ENCODE peak calls at places on chromosomes 2 and 18, in ten cellular contexts. One of them, this sample, is unnamed.
A peak's percentile ranks its signal among the peaks of the same experiment; 100 is the strongest.

GRCh38 chr2:16226942-16227664 is 286.8 kb downstream of the MYCN start:
- DNase-seq in aorta: no peak
- DNase-seq in small intestine: no peak
- DNase-seq in uterus: no peak
- DNase-seq in A673: peak; percentile 84
- DNase-seq in HCT116: no peak
- DNase-seq in suprapubic skin: no peak
- DNase-seq in SJSA1: no peak
- DNase-seq in stomach: no peak
- DNase-seq in body of pancreas: peak; percentile 5
- DNase-seq in this sample: no peak

GRCh38 chr2:233451950-233452349 is 97.7 kb downstream of the DGKD start:
- DNase-seq in aorta: no peak
- DNase-seq in small intestine: no peak
- DNase-seq in uterus: no peak
- DNase-seq in A673: no peak
- DNase-seq in HCT116: no peak
- DNase-seq in suprapubic skin: peak; percentile 11
- DNase-seq in SJSA1: no peak
- DNase-seq in stomach: no peak
- DNase-seq in body of pancreas: no peak
- DNase-seq in this sample: no peak

GRCh38 chr2:95315801-95316411 is 18.8 kb downstream of the KCNIP3 start:
- DNase-seq in aorta: peak; percentile 24
- DNase-seq in small intestine: no peak
- DNase-seq in uterus: no peak
- DNase-seq in A673: no peak
- DNase-seq in HCT116: no peak
- DNase-seq in suprapubic skin: no peak
- DNase-seq in SJSA1: no peak
- DNase-seq in stomach: no peak
- DNase-seq in body of pancreas: no peak
- DNase-seq in this sample: no peak

GRCh38 chr2:37599688-37600525 is 71.5 kb downstream of the CDC42EP3 start:
- DNase-seq in aorta: no peak
- DNase-seq in small intestine: peak; percentile 36
- DNase-seq in uterus: no peak
- DNase-seq in A673: no peak
- DNase-seq in HCT116: no peak
- DNase-seq in suprapubic skin: no peak
- DNase-seq in SJSA1: no peak
- DNase-seq in stomach: peak; percentile 48
- DNase-seq in body of pancreas: peak; percentile 49
- DNase-seq in this sample: no peak

GRCh38 chr2:177413703-177414102 is 21.1 kb downstream of the AGPS start:
- DNase-seq in aorta: no peak
- DNase-seq in small intestine: no peak
- DNase-seq in uterus: no peak
- DNase-seq in A673: no peak
- DNase-seq in HCT116: no peak
- DNase-seq in suprapubic skin: no peak
- DNase-seq in SJSA1: no peak
- DNase-seq in stomach: no peak
- DNase-seq in body of pancreas: no peak
- DNase-seq in this sample: no peak

GRCh38 chr2:55595536-55595935 is 21.9 kb downstream of the PPP4R3B start:
- DNase-seq in aorta: no peak
- DNase-seq in small intestine: no peak
- DNase-seq in uterus: no peak
- DNase-seq in A673: no peak
- DNase-seq in HCT116: no peak
- DNase-seq in suprapubic skin: no peak
- DNase-seq in SJSA1: no peak
- DNase-seq in stomach: no peak
- DNase-seq in body of pancreas: no peak
- DNase-seq in this sample: no peak

GRCh38 chr2:24708537-24709152 is 84.5 kb downstream of the PTRHD1 start:
- DNase-seq in aorta: no peak
- DNase-seq in small intestine: no peak
- DNase-seq in uterus: no peak
- DNase-seq in A673: no peak
- DNase-seq in HCT116: no peak
- DNase-seq in suprapubic skin: no peak
- DNase-seq in SJSA1: no peak
- DNase-seq in stomach: no peak
- DNase-seq in body of pancreas: no peak
- DNase-seq in this sample: no peak

GRCh38 chr18:45046226-45046625 is 365.5 kb downstream of the SETBP1 start:
- DNase-seq in aorta: no peak
- DNase-seq in small intestine: peak; percentile 57
- DNase-seq in uterus: no peak
- DNase-seq in A673: no peak
- DNase-seq in HCT116: no peak
- DNase-seq in suprapubic skin: no peak
- DNase-seq in SJSA1: no peak
- DNase-seq in stomach: no peak
- DNase-seq in body of pancreas: no peak
- DNase-seq in this sample: no peak

GRCh38 chr2:40043191-40043590 is 264.1 kb upstream of the THUMPD2 start:
- DNase-seq in aorta: no peak
- DNase-seq in small intestine: no peak
- DNase-seq in uterus: no peak
- DNase-seq in A673: no peak
- DNase-seq in HCT116: no peak
- DNase-seq in suprapubic skin: no peak
- DNase-seq in SJSA1: no peak
- DNase-seq in stomach: no peak
- DNase-seq in body of pancreas: no peak
- DNase-seq in this sample: no peak

GRCh38 chr18:10681581-10682367 is 155.9 kb downstream of the NAPG start:
- DNase-seq in aorta: no peak
- DNase-seq in small intestine: no peak
- DNase-seq in uterus: no peak
- DNase-seq in A673: no peak
- DNase-seq in HCT116: no peak
- DNase-seq in suprapubic skin: no peak
- DNase-seq in SJSA1: no peak
- DNase-seq in stomach: no peak
- DNase-seq in body of pancreas: no peak
- DNase-seq in this sample: no peak

GRCh38 chr2:17643031-17643615 is 102.6 kb downstream of the VSNL1 start:
- DNase-seq in aorta: peak; percentile 83
- DNase-seq in small intestine: peak; percentile 11
- DNase-seq in uterus: peak; percentile 55
- DNase-seq in A673: peak; percentile 76
- DNase-seq in HCT116: peak; percentile 78
- DNase-seq in suprapubic skin: no peak
- DNase-seq in SJSA1: peak; percentile 68
- DNase-seq in stomach: no peak
- DNase-seq in body of pancreas: peak; percentile 58
- DNase-seq in this sample: no peak

GRCh38 chr2:127145255-127145899 is 38.4 kb upstream of the BIN1 start:
- DNase-seq in aorta: no peak
- DNase-seq in small intestine: no peak
- DNase-seq in uterus: no peak
- DNase-seq in A673: no peak
- DNase-seq in HCT116: no peak
- DNase-seq in suprapubic skin: no peak
- DNase-seq in SJSA1: no peak
- DNase-seq in stomach: no peak
- DNase-seq in body of pancreas: no peak
- DNase-seq in this sample: no peak

GRCh38 chr2:8885449-8886196 is 48.2 kb upstream of the KIDINS220 start:
- DNase-seq in aorta: no peak
- DNase-seq in small intestine: no peak
- DNase-seq in uterus: no peak
- DNase-seq in A673: no peak
- DNase-seq in HCT116: no peak
- DNase-seq in suprapubic skin: no peak
- DNase-seq in SJSA1: no peak
- DNase-seq in stomach: no peak
- DNase-seq in body of pancreas: no peak
- DNase-seq in this sample: no peak

DNA sequence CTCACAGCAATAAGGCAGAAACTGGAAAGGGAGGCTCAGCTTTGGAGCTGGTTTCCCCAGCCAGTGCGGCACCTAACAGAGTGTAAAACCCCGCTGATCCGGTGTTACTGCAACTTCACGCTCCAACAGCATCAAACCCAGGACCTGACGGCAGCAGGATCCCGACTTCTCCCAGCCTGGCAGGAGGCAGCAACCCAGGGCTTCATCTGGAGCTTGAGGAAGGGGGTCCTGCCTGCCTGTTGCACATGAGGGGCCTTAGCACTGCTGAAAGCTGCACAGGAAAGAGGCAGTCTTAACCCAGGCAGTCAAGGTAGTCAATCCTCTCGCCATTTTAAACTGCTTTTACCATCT is 209.8 kb downstream of the MGAT5 start:
- DNase-seq in aorta: no peak
- DNase-seq in small intestine: no peak
- DNase-seq in uterus: no peak
- DNase-seq in A673: no peak
- DNase-seq in HCT116: no peak
- DNase-seq in suprapubic skin: no peak
- DNase-seq in SJSA1: no peak
- DNase-seq in stomach: no peak
- DNase-seq in body of pancreas: no peak
- DNase-seq in this sample: no peak
- H3K36me3 ChIP-seq in aorta: no peaks in the 10 kb centered on the region
- H3K36me3 ChIP-seq in small intestine: no peaks in the 10 kb centered on the region
- H3K36me3 ChIP-seq in uterus: no peaks in the 10 kb centered on the region
- H3K36me3 ChIP-seq in A673: no peaks in the 10 kb centered on the region
- H3K36me3 ChIP-seq in HCT116: no peaks in the 10 kb centered on the region
- H3K36me3 ChIP-seq in suprapubic skin: no peaks in the 10 kb centered on the region
- H3K36me3 ChIP-seq in SJSA1: no peaks in the 10 kb centered on the region
- H3K36me3 ChIP-seq in stomach: no peaks in the 10 kb centered on the region
- H3K36me3 ChIP-seq in body of pancreas: no peaks in the 10 kb centered on the region
- H3K36me3 ChIP-seq in this sample: no peaks in the 10 kb centered on the region

GRCh38 chr18:37335337-37335736 is 230.3 kb downstream of the CELF4 start:
- DNase-seq in aorta: no peak
- DNase-seq in small intestine: no peak
- DNase-seq in uterus: no peak
- DNase-seq in A673: no peak
- DNase-seq in HCT116: no peak
- DNase-seq in suprapubic skin: no peak
- DNase-seq in SJSA1: no peak
- DNase-seq in stomach: no peak
- DNase-seq in body of pancreas: no peak
- DNase-seq in this sample: no peak
- H3K27ac ChIP-seq in aorta: no peak overlapping the region
- H3K27ac ChIP-seq in small intestine: no peak overlapping the region
- H3K27ac ChIP-seq in uterus: no peak overlapping the region
- H3K27ac ChIP-seq in A673: no peak overlapping the region
- H3K27ac ChIP-seq in HCT116: no peak overlapping the region
- H3K27ac ChIP-seq in suprapubic skin: no peak overlapping the region
- H3K27ac ChIP-seq in SJSA1: no peak overlapping the region
- H3K27ac ChIP-seq in stomach: no peak overlapping the region
- H3K27ac ChIP-seq in body of pancreas: no peak overlapping the region
- H3K27ac ChIP-seq in this sample: no peak overlapping the region

GRCh38 chr2:239150125-239151011 is 250.5 kb downstream of the HDAC4 start:
- DNase-seq in aorta: peak; percentile 12
- DNase-seq in small intestine: peak; percentile 23
- DNase-seq in uterus: no peak
- DNase-seq in A673: no peak
- DNase-seq in HCT116: no peak
- DNase-seq in suprapubic skin: peak; percentile 43
- DNase-seq in SJSA1: no peak
- DNase-seq in stomach: peak; percentile 26
- DNase-seq in body of pancreas: no peak
- DNase-seq in this sample: no peak

GRCh38 chr2:239152916-239153305 is 247.9 kb downstream of the HDAC4 start:
- DNase-seq in aorta: peak; percentile 24
- DNase-seq in small intestine: no peak
- DNase-seq in uterus: peak; percentile 11
- DNase-seq in A673: no peak
- DNase-seq in HCT116: no peak
- DNase-seq in suprapubic skin: no peak
- DNase-seq in SJSA1: no peak
- DNase-seq in stomach: peak; percentile 8
- DNase-seq in body of pancreas: no peak
- DNase-seq in this sample: no peak

GRCh38 chr2:239151201-239152131 is 249.4 kb downstream of the HDAC4 start:
- DNase-seq in aorta: peak; percentile 34
- DNase-seq in small intestine: no peak
- DNase-seq in uterus: peak; percentile 66
- DNase-seq in A673: no peak
- DNase-seq in HCT116: no peak
- DNase-seq in suprapubic skin: peak; percentile 64
- DNase-seq in SJSA1: no peak
- DNase-seq in stomach: peak; percentile 15
- DNase-seq in body of pancreas: peak; percentile 22
- DNase-seq in this sample: no peak

GRCh38 chr2:239153806-239154591 is 246.8 kb downstream of the HDAC4 start:
- DNase-seq in aorta: peak; percentile 30
- DNase-seq in small intestine: no peak
- DNase-seq in uterus: peak; percentile 11
- DNase-seq in A673: no peak
- DNase-seq in HCT116: no peak
- DNase-seq in suprapubic skin: peak; percentile 55
- DNase-seq in SJSA1: no peak
- DNase-seq in stomach: peak; percentile 21
- DNase-seq in body of pancreas: no peak
- DNase-seq in this sample: no peak

DNA sequence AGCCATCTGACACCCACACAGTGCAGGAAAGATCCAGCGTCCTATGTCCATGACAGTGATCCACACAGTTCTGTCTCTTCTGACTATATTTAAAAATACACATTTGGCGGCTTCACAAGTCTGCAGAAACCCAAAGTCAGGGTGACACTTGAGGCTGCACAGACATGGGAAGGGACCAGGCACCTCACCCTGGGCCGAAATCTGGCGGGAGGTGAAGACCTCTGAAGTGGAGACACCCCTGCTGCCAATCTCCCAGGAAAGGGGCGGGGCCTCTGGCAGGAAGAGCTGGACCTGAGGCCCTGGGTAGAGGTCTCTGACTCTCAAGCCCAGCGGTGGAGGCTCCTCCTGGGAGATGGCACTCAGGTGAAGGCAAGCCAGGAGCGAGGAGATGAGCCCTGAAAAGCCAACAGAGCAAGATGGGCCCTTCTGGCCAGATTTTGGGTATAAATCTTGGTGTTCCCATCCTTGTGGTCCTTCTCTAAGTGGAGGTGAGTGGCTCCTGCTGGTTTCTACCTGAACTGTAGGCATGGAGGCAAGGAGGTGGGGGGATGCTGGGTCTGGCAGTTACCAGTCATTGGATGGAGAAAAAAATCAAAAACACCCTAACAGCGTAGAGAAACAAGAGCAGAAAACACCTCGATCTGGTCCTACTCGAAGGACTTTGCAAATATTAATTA is 248.4 kb downstream of the HDAC4 start:
- DNase-seq in aorta: peak; percentile 36
- DNase-seq in small intestine: no peak
- DNase-seq in uterus: peak; percentile 36
- DNase-seq in A673: no peak
- DNase-seq in HCT116: no peak
- DNase-seq in suprapubic skin: peak; percentile 63
- DNase-seq in SJSA1: no peak
- DNase-seq in stomach: peak; percentile 17
- DNase-seq in body of pancreas: no peak
- DNase-seq in this sample: no peak
- H3K36me3 ChIP-seq in aorta: no peaks in the 10 kb centered on the region
- H3K36me3 ChIP-seq in small intestine: peaks cover 4% of the 10 kb centered on the region
- H3K36me3 ChIP-seq in uterus: no peaks in the 10 kb centered on the region
- H3K36me3 ChIP-seq in A673: peaks cover 4% of the 10 kb centered on the region
- H3K36me3 ChIP-seq in HCT116: peaks cover 4% of the 10 kb centered on the region
- H3K36me3 ChIP-seq in suprapubic skin: peaks cover 75% of the 10 kb centered on the region
- H3K36me3 ChIP-seq in SJSA1: peaks cover 23% of the 10 kb centered on the region
- H3K36me3 ChIP-seq in stomach: peaks cover 90% of the 10 kb centered on the region
- H3K36me3 ChIP-seq in body of pancreas: no peaks in the 10 kb centered on the region
- H3K36me3 ChIP-seq in this sample: peaks cover 91% of the 10 kb centered on the region

GRCh38 chr2:219434718-219435525 is at the start of gene SPEG:
- DNase-seq in aorta: no peak
- DNase-seq in small intestine: no peak
- DNase-seq in uterus: peak; percentile 31
- DNase-seq in A673: no peak
- DNase-seq in HCT116: no peak
- DNase-seq in suprapubic skin: no peak
- DNase-seq in SJSA1: no peak
- DNase-seq in stomach: no peak
- DNase-seq in body of pancreas: no peak
- DNase-seq in this sample: no peak
- H3K27ac ChIP-seq in aorta: no peak within 1 kb of the TSS
- H3K27ac ChIP-seq in small intestine: no peak within 1 kb of the TSS
- H3K27ac ChIP-seq in uterus: peak within 1 kb of the TSS; percentile 96
- H3K27ac ChIP-seq in A673: no peak within 1 kb of the TSS
- H3K27ac ChIP-seq in HCT116: peak within 1 kb of the TSS; percentile 35
- H3K27ac ChIP-seq in suprapubic skin: peak within 1 kb of the TSS; percentile 10
- H3K27ac ChIP-seq in SJSA1: no peak within 1 kb of the TSS
- H3K27ac ChIP-seq in stomach: peak within 1 kb of the TSS; percentile 95
- H3K27ac ChIP-seq in body of pancreas: no peak within 1 kb of the TSS
- H3K27ac ChIP-seq in this sample: peak within 1 kb of the TSS; percentile 88